ENCODE peak calls at places on chromosome 14, in four cellular contexts. X is GM23248, B is mammary epithelial cell, M is MM.1S. C is an unnamed sample.

GRCh38 chr14:91866511-91867295 is 633 bp downstream of the TC2N start:
- DNase-seq in X (no peak), B (no peak), M (no peak), C (no peak)

GRCh38 chr14:75426332-75427125 is 1.3 kb upstream of the JDP2 start:
- DNase-seq in X (no peak), B (no peak), M (peak; percentile 64), C (no peak)

GRCh38 chr14:100673085-100673806 is 53.4 kb upstream of the DLK1 start:
- DNase-seq in X (no peak), B (no peak), M (no peak), C (no peak)

GRCh38 chr14:73467377-73467776 is 9.0 kb upstream of the NUMB start:
- DNase-seq in X (peak; percentile 87), B (no peak), M (no peak), C (peak; percentile 36)

GRCh38 chr14:35988972-35989690 is 163.0 kb downstream of the BRMS1L start:
- DNase-seq in X (no peak), B (peak; percentile 31), M (no peak), C (no peak)

GRCh38 chr14:88834883-88835431 is 10.5 kb downstream of the TTC8 start:
- DNase-seq in X (peak; percentile 76), B (peak; percentile 19), M (no peak), C (peak; percentile 65)

GRCh38 chr14:52031781-52032180 is 37.1 kb downstream of the NID2 start:
- DNase-seq in X (peak; percentile 98), B (peak; percentile 14), M (no peak), C (peak; percentile 56)

GRCh38 chr14:26925876-26926584 is 328.2 kb upstream of the NOVA1 start:
- DNase-seq in X (peak; percentile 10), B (no peak), M (no peak), C (no peak)

GRCh38 chr14:103920981-103921854 is 7.0 kb upstream of the TDRD9 start:
- DNase-seq in X (peak; percentile 95), B (peak; percentile 92), M (peak; percentile 83), C (peak; percentile 96)

GRCh38 chr14:89956294-89957009 is 725 bp downstream of the TDP1 start:
- DNase-seq in X (peak; percentile 96), B (peak; percentile 91), M (peak; percentile 73), C (peak; percentile 87)

GRCh38 chr14:100176811-100177327 is 17.4 kb upstream of the DEGS2 start:
- DNase-seq in X (no peak), B (no peak), M (no peak), C (no peak)

GRCh38 chr14:30345511-30345910 is 213.4 kb upstream of the G2E3 start:
- DNase-seq in X (no peak), B (no peak), M (no peak), C (no peak)

GRCh38 chr14:85471156-85471555 is 58.8 kb upstream of the FLRT2 start:
- DNase-seq in X (peak; percentile 64), B (no peak), M (no peak), C (peak; percentile 85)

GRCh38 chr14:102799684-102800562 is 22.7 kb downstream of the TRAF3 start:
- DNase-seq in X (peak; percentile 82), B (no peak), M (no peak), C (peak; percentile 86)

GRCh38 chr14:20698934-20699333 is 10.4 kb downstream of the ANG start:
- DNase-seq in X (no peak), B (no peak), M (no peak), C (no peak)

GRCh38 chr14:20696776-20697175 is 8.2 kb downstream of the ANG start:
- DNase-seq in X (no peak), B (no peak), M (no peak), C (no peak)

GRCh38 chr14:20698018-20698329 is 9.4 kb downstream of the ANG start:
- DNase-seq in X (no peak), B (no peak), M (no peak), C (no peak)

GRCh38 chr14:20692111-20692751 is 3.7 kb downstream of the ANG start:
- DNase-seq in X (peak; percentile 18), B (no peak), M (no peak), C (no peak)

DNA sequence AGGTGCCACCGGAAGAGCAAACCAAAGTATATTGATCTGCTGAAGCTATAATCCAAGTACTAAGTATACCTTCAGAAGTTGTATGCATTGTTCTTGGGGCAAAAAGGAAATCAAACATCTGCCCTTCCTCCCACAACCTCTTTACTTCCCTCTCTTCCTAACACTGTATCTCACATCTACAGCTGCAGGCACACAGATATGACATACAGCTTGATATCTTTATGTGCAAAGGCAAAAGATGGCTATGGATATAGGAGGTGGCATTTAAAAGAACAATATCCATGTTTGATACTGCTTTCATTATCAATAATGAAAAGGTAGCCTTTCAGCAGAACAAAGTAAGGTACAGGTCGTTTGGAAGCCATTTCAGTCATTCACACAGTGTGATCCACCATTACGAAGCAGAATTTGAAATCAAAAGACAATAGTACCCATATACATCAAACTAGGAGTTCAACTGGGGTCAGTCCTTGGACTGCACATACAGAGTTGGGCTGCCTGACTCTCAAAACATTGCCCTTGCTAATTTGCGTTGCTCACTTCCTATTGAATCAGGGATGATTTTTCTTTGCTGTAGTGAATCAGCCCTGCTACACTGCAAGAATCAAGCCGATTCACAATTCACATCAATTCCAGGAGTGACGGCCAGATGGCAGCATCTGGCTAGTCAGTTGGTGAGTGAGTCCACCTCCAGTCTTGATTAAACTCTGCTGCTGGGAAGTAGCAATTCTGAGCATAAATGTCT is 8.9 kb downstream of the ANG start:
- DNase-seq in X (peak; percentile 86), B (peak; percentile 69), M (peak; percentile 53), C (peak; percentile 75)
- H3K4me3 ChIP-seq in X (no peak overlapping the region), B (no peak overlapping the region), M (no peak overlapping the region), C (no peak overlapping the region)

GRCh38 chr14:64114166-64114565 is 180.0 kb downstream of the ESR2 start:
- DNase-seq in X (no peak), B (no peak), M (no peak), C (no peak)

GRCh38 chr14:64109821-64110554 is 184.2 kb downstream of the ESR2 start:
- DNase-seq in X (peak; percentile 26), B (peak; percentile 19), M (no peak), C (peak; percentile 24)

GRCh38 chr14:64112859-64113258 is 181.3 kb downstream of the ESR2 start:
- DNase-seq in X (no peak), B (no peak), M (no peak), C (no peak)

GRCh38 chr14:64113279-64113678 is 180.9 kb downstream of the ESR2 start:
- DNase-seq in X (no peak), B (no peak), M (peak; percentile 74), C (no peak)

GRCh38 chr14:64110832-64111231 is 183.3 kb downstream of the ESR2 start:
- DNase-seq in X (peak; percentile 29), B (peak; percentile 58), M (no peak), C (no peak)
- H3K9ac ChIP-seq in X (no peak overlapping the region), B (no peak overlapping the region), M (no peak overlapping the region), C (no peak overlapping the region)

GRCh38 chr14:94867931-94868597 is 98.2 kb upstream of the GSC start:
- DNase-seq in X (peak; percentile 63), B (peak; percentile 15), M (no peak), C (peak; percentile 30)
- H3K4me3 ChIP-seq in X (no peak overlapping the region), B (no peak overlapping the region), M (no peak overlapping the region), C (no peak overlapping the region)

GRCh38 chr14:71050227-71050823 is 143.1 kb downstream of the PCNX1 start:
- DNase-seq in X (peak; percentile 33), B (no peak), M (no peak), C (peak; percentile 38)
- H3K9ac ChIP-seq in X (peak overlapping the region; percentile 53), B (no peak overlapping the region), M (no peak overlapping the region), C (no peak overlapping the region)

GRCh38 chr14:76920572-76921175 is 94.5 kb downstream of the LRRC74A start:
- DNase-seq in X (peak; percentile 51), B (no peak), M (no peak), C (no peak)
- H3K4me3 ChIP-seq in X (no peak overlapping the region), B (no peak overlapping the region), M (no peak overlapping the region), C (no peak overlapping the region)

DNA sequence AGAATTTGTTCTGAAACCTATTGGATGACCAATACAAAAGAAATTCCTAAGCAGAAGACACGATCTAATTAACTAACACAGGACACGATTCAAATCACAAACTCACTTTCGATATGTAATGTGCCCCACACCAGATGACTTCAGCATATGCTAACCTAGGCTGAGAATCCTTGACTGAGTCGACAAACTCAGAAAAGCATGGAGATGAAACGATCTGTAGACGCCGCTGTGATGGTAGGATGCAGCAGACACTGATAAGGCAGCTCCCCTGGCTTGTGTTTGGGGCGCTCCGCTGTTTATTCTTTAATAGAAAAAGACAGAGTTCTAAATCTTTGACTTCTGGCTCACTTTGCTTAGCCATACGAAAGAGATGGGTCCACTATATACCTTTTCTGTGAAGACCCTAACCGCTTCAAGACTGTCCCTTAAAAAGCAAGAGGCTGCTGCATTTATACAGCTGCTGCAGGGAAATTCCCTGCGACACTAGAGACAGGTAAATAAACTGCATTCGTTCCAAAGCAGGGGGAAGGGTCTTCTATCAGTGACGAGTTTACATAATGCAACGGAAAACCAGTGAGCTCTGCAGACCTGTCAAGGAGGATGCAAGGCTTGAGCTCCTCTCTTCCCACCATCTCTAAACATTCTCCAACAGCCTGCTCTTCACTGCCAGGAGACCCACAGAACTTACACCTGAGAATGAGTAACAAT is 926 bp downstream of the CHD8 start:
- DNase-seq in X (peak; percentile 45), B (no peak), M (no peak), C (no peak)
- H3K9ac ChIP-seq in X (peak overlapping the region; percentile 95), B (peak overlapping the region; percentile 80), M (peak overlapping the region; percentile 73), C (peak overlapping the region; percentile 99)

GRCh38 chr14:64968651-64969050 is 3.5 kb downstream of the RAB15 start:
- DNase-seq in X (no peak), B (no peak), M (peak; percentile 65), C (no peak)
- H3K4me3 ChIP-seq in X (no peak overlapping the region), B (no peak overlapping the region), M (no peak overlapping the region), C (no peak overlapping the region)

DNA sequence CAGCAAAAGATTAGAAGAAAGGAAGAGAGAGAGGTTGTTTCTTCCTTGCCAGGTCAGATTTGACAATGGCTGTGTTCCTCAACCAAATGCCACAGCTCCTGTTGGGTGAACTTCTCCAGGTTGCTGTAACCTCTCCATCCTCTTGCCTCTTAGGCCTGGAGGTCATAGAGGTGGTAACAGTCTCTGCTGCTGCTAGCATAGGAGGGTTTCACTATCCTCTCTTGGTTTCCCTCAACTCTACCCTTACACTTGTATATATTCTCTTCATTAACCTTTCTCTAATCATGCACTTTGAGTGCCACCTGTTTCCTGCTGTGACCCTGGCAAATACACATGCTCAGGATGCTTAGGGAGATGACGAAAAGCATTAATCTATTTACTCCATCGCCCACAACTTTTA is 67.7 kb upstream of the HIF1A start:
- DNase-seq in X (no peak), B (no peak), M (no peak), C (no peak)
- H3K9ac ChIP-seq in X (no peak overlapping the region), B (no peak overlapping the region), M (no peak overlapping the region), C (no peak overlapping the region)

C was measured in adipocyte.